ENCODE peak calls at places on chromosome 21, in five cellular contexts. Y is SK-N-SH, M is fibroblast of lung, H is HepG2, W is neural progenitor cell. S is an unnamed sample.

GRCh38 chr21:26850116-26850643 is 5.0 kb upstream of the ADAMTS1 start:
- DNase-seq in Y (peak; percentile 51), M (peak; percentile 75), H (peak; percentile 36), W (peak; percentile 37), S (no peak)

GRCh38 chr21:44704636-44705001 is 6.8 kb downstream of the TSPEAR start:
- DNase-seq in Y (peak; percentile 15), M (no peak), H (no peak), W (no peak), S (peak; percentile 86)

GRCh38 chr21:28928578-28929124 is 64.0 kb downstream of the LTN1 start:
- DNase-seq in Y (no peak), M (no peak), H (no peak), W (no peak), S (no peak)

GRCh38 chr21:44666401-44667320 is at the start of gene KRTAP12-2:
- DNase-seq in Y (no peak), M (no peak), H (no peak), W (no peak), S (no peak)

GRCh38 chr21:31284797-31285397 is 59.2 kb downstream of the TIAM1 start:
- DNase-seq in Y (no peak), M (peak; percentile 38), H (no peak), W (no peak), S (no peak)

GRCh38 chr21:31198575-31198974 is 145.5 kb downstream of the TIAM1 start:
- DNase-seq in Y (peak; percentile 55), M (peak; percentile 79), H (peak; percentile 30), W (peak; percentile 57), S (no peak)

GRCh38 chr21:31364265-31364945 is 20.3 kb upstream of the TIAM1 start:
- DNase-seq in Y (no peak), M (no peak), H (no peak), W (no peak), S (no peak)

GRCh38 chr21:15283789-15284188 is 219.0 kb upstream of the NRIP1 start:
- DNase-seq in Y (no peak), M (no peak), H (no peak), W (no peak), S (no peak)

GRCh38 chr21:20739421-20739820 is 258.8 kb upstream of the NCAM2 start:
- DNase-seq in Y (peak; percentile 17), M (no peak), H (no peak), W (peak; percentile 7), S (peak; percentile 75)

GRCh38 chr21:41931041-41931451 is 22.8 kb downstream of the C2CD2 start:
- DNase-seq in Y (no peak), M (no peak), H (no peak), W (no peak), S (no peak)

GRCh38 chr21:41933259-41934079 is 20.3 kb downstream of the C2CD2 start:
- DNase-seq in Y (peak; percentile 48), M (peak; percentile 76), H (no peak), W (no peak), S (no peak)

GRCh38 chr21:41929248-41929647 is 24.6 kb downstream of the C2CD2 start:
- DNase-seq in Y (no peak), M (no peak), H (no peak), W (no peak), S (no peak)

GRCh38 chr21:41932191-41932575 is 21.6 kb downstream of the C2CD2 start:
- DNase-seq in Y (no peak), M (peak; percentile 68), H (no peak), W (no peak), S (no peak)

DNA sequence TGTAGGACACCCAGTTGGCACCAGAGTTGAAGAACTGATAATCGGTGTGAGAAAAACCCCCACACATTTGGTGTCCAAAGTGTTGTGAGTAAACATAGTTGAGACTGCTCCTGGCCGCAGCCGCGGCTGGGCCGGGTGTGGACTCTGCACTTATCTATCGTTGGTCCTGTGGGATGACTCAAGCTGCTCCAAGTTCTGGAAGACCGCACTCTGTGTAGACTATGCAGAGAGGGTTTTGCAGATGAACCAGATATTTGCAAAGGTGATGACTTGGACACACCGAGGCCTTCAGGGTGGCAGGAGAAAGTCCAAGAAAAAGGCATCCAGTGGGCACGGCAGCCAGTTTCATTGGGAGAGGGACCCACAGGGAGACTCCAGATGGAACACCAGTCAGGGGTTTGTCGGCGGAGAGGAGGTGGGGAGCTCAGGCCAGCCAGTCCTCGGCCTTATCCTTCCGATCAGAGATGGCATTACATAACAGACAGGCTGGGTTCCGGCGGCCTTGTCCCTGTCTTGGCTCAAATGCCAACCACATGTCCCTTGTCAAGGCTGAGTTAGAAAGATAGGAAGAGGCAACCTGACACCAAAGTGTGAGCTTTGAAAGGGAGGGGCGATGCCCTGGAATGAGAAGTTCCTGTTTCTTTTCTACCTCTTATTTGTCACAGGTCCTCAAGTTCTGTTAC is 21.1 kb downstream of the C2CD2 start:
- DNase-seq in Y (peak; percentile 75), M (peak; percentile 49), H (peak; percentile 77), W (no peak), S (no peak)
- TF ChIP-seq CTCF in Y (no peak), M (no peak), H (no peak), W (no peak), S (no peak)

DNA sequence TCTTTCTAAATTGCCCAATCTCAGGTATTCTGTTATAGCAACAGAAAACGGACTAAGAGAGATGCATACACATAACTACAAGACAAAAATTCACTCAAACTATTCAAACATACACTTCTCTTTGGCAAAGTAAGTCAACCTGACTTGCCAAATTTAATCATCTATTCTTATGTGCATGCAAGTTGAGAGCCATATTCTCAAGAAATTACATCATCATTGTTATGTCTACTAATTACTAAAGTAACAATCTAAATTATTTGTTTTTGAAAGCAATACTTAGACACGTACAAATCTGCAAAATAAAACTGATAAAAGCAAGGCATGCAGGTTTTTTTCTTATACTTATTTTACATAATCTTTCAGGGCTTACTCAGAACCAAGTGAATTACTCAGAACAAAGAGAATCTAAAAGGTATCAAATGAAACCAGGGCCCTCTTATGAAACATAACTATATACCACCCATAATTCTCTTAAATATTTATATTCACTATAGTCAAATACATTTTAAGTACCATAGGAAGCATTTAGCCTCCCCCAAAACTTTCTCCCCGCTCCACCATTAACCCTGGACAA is 62.3 kb downstream of the HLCS start:
- DNase-seq in Y (no peak), M (no peak), H (no peak), W (no peak), S (no peak)
- H3K9ac ChIP-seq in Y (no peak overlapping the region), M (no peak overlapping the region), H (no peak overlapping the region), W (no peak overlapping the region), S (no peak overlapping the region)

GRCh38 chr21:33894736-33895288 is 20.8 kb downstream of the ATP5PO start:
- DNase-seq in Y (peak; percentile 88), M (peak; percentile 87), H (peak; percentile 70), W (peak; percentile 89), S (peak; percentile 95)
- TF ChIP-seq CTCF in Y (peak; percentile 67), M (peak; percentile 92), H (peak; percentile 86), W (peak; percentile 58), S (peak; percentile 80)

GRCh38 chr21:38308785-38309119 is 52.0 kb downstream of the KCNJ15 start:
- DNase-seq in Y (no peak), M (no peak), H (no peak), W (no peak), S (no peak)

GRCh38 chr21:38306833-38307232 is 50.0 kb downstream of the KCNJ15 start:
- DNase-seq in Y (no peak), M (peak; percentile 99), H (no peak), W (no peak), S (no peak)

GRCh38 chr21:38306407-38306806 is 49.6 kb downstream of the KCNJ15 start:
- DNase-seq in Y (no peak), M (no peak), H (no peak), W (no peak), S (no peak)

GRCh38 chr21:38310619-38311018 is 53.8 kb downstream of the KCNJ15 start:
- DNase-seq in Y (no peak), M (peak; percentile 71), H (no peak), W (no peak), S (no peak)

GRCh38 chr21:38308010-38308784 is 51.4 kb downstream of the KCNJ15 start:
- DNase-seq in Y (no peak), M (peak; percentile 65), H (no peak), W (peak; percentile 9), S (no peak)
- H3K9ac ChIP-seq in Y (no peak overlapping the region), M (no peak overlapping the region), H (no peak overlapping the region), W (no peak overlapping the region), S (no peak overlapping the region)

GRCh38 chr21:41445465-41445862 is 19.4 kb downstream of the MX1 start:
- DNase-seq in Y (no peak), M (no peak), H (no peak), W (no peak), S (no peak)
- TF ChIP-seq CTCF in Y (no peak), M (no peak), H (no peak), W (no peak), S (no peak)

GRCh38 chr21:43361127-43361492 is 65.8 kb downstream of the SIK1 start:
- DNase-seq in Y (peak; percentile 61), M (peak; percentile 54), H (no peak), W (no peak), S (peak; percentile 60)
- H3K9ac ChIP-seq in Y (no peak overlapping the region), M (peak overlapping the region; percentile 67), H (no peak overlapping the region), W (no peak overlapping the region), S (no peak overlapping the region)

GRCh38 chr21:45724994-45725843 is 81.7 kb downstream of the PCBP3 start:
- DNase-seq in Y (no peak), M (no peak), H (no peak), W (no peak), S (no peak)
- TF ChIP-seq CTCF in Y (no peak), M (no peak), H (no peak), W (no peak), S (no peak)

GRCh38 chr21:36678538-36678937 is 20.4 kb upstream of the SIM2 start:
- DNase-seq in Y (no peak), M (no peak), H (no peak), W (no peak), S (no peak)

GRCh38 chr21:36668713-36669112 is 30.2 kb upstream of the SIM2 start:
- DNase-seq in Y (no peak), M (no peak), H (no peak), W (no peak), S (no peak)

GRCh38 chr21:36676039-36676950 is 22.6 kb upstream of the SIM2 start:
- DNase-seq in Y (no peak), M (no peak), H (no peak), W (peak; percentile 53), S (peak; percentile 63)

GRCh38 chr21:36672737-36673136 is 26.2 kb upstream of the SIM2 start:
- DNase-seq in Y (no peak), M (no peak), H (no peak), W (no peak), S (no peak)
- H3K9ac ChIP-seq in Y (no peak overlapping the region), M (no peak overlapping the region), H (no peak overlapping the region), W (no peak overlapping the region), S (no peak overlapping the region)

S was measured in endodermal cell.